ENCODE peak calls at places on chromosomes 13 and 19, in five cellular contexts. F is GM12878, T is GM23338, A is PC-9, B is fibroblast of lung. V is an unnamed sample.

GRCh38 chr19:45130888-45131615 is 29.7 kb downstream of the NKPD1 start:
- DNase-seq in F (no peak), T (no peak), A (peak), B (no peak), V (peak)

GRCh38 chr19:33501957-33502356 is 19.6 kb downstream of the PEPD start:
- DNase-seq in F (no peak), T (no peak), A (no peak), B (no peak), V (no peak)

GRCh38 chr19:20558011-20558410 is 7.6 kb downstream of the ZNF737 start:
- DNase-seq in F (no peak), T (peak), A (no peak), B (no peak), V (no peak)

GRCh38 chr13:99269627-99270252 is 11.6 kb upstream of the GPR18 start:
- DNase-seq in F (no peak), T (peak), A (no peak), B (peak), V (peak)

GRCh38 chr19:19460761-19461265 is 54.5 kb downstream of the TSSK6 start:
- DNase-seq in F (no peak), T (peak), A (no peak), B (no peak), V (peak)

GRCh38 chr19:9721861-9722260 is 46.7 kb downstream of the ZNF846 start:
- DNase-seq in F (peak), T (peak), A (no peak), B (no peak), V (no peak)

GRCh38 chr13:43300817-43301216 is 277.4 kb downstream of the DNAJC15 start:
- DNase-seq in F (no peak), T (no peak), A (no peak), B (peak), V (peak)

GRCh38 chr13:105804561-105805190 is 730.8 kb downstream of the EFNB2 start:
- DNase-seq in F (no peak), T (no peak), A (no peak), B (peak), V (no peak)

GRCh38 chr13:27117947-27118346 is 53.7 kb downstream of the USP12 start:
- DNase-seq in F (no peak), T (no peak), A (no peak), B (no peak), V (no peak)

GRCh38 chr13:80251403-80251802 is 89.5 kb downstream of the SPRY2 start:
- DNase-seq in F (no peak), T (peak), A (peak), B (peak), V (no peak)

GRCh38 chr19:3499738-3500428 is 591 bp downstream of the DOHH start:
- DNase-seq in F (no peak), T (peak), A (no peak), B (no peak), V (no peak)

GRCh38 chr19:10295305-10295846 is 5.6 kb downstream of the ICAM5 start:
- DNase-seq in F (no peak), T (peak), A (no peak), B (no peak), V (peak)

GRCh38 chr19:48873476-48874308 is 1.5 kb downstream of the PPP1R15A start:
- DNase-seq in F (no peak), T (no peak), A (no peak), B (no peak), V (no peak)

GRCh38 chr19:51093066-51093465 is 10.4 kb upstream of the KLK14 start:
- DNase-seq in F (no peak), T (no peak), A (no peak), B (no peak), V (no peak)

GRCh38 chr19:7197169-7197759 is 97.0 kb downstream of the INSR start:
- DNase-seq in F (peak), T (peak), A (peak), B (peak), V (peak)

GRCh38 chr19:32168606-32169005 is 176.8 kb upstream of the ZNF507 start:
- DNase-seq in F (no peak), T (no peak), A (no peak), B (no peak), V (no peak)

GRCh38 chr19:5479958-5480357 is 24.7 kb downstream of the ZNRF4 start:
- DNase-seq in F (no peak), T (peak), A (no peak), B (no peak), V (no peak)

GRCh38 chr13:57629391-57629804 is 2.1 kb upstream of the PCDH17 start:
- DNase-seq in F (no peak), T (peak), A (no peak), B (peak), V (no peak)
- TF ChIP-seq EZH2 in F (no peak), T (peak), A (no peak), B (peak), V (peak)

GRCh38 chr19:17553256-17553655 is 2.2 kb upstream of the COLGALT1 start:
- DNase-seq in F (no peak), T (peak), A (no peak), B (peak), V (peak)
- H2AFZ ChIP-seq in F (no peak), T (no peak), A (no peak), B (peak), V (no peak)

GRCh38 chr13:24680258-24680920 is at the start of gene ATP12A:
- DNase-seq in F (no peak), T (peak), A (peak), B (no peak), V (no peak)
- TF ChIP-seq EZH2 in F (no peak), T (no peak), A (no peak), B (peak), V (peak)

GRCh38 chr13:89239361-89240127 is 1568.4 kb downstream of the SLITRK5 start:
- DNase-seq in F (no peak), T (no peak), A (no peak), B (peak), V (no peak)
- H2AFZ ChIP-seq in F (no peak), T (no peak), A (no peak), B (no peak), V (no peak)

DNA sequence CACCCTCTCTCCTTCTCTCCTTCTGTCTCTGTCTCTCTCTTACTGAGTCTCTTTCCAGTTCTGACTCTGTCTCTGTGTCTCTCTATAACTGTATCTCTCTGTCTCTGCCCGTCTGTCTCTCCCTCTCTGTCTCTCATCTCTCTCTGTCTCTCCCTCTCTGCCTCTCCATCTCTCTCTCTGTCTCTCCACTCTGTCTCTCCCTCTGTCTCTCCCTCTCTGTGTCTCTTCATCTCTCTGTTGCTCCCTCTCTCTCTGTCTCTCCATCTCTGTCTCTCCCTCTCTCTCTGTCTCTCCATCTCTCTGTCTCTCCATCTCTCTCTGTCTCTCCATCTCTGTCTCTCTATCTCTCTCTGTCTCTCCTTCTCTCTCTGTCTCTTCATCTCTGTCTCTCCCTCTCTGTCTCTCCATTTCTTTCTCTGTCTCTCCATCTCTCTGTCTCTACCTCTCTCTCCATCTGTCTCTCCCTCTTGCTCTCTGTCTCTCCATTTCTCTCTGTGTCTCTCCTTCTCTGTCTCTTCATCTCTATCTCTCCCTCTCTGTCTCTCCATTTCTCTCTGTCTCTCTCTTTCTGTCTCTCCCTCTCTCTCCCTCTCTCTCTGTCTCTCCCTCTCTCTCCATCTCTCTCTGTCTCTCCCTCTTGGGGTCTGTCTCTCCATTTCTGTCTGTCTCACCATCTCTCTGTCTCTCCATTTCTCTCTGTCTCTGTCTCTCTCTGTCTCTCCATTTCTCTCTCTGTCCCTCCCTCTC is 3.3 kb upstream of the MEIS3 start:
- DNase-seq in F (no peak), T (no peak), A (no peak), B (no peak), V (no peak)
- TF ChIP-seq EZH2 in F (no peak), T (peak), A (no peak), B (peak), V (peak)